ENCODE peak calls at places on chromosomes 6 and 20, in six cellular contexts. X is cardiac fibroblast; B is iPS DF 19.7; Y is stimulated activated CD4-positive, alpha-beta T cell treated with anti-CD3 and anti-CD28 coated beads, Interleukin-2, amount 100 ng/mL, for 48 hours; Z is activated CD8-positive, alpha-beta memory T cell treated with anti-CD3 and anti-CD28 coated beads for 1 hour; T is non-pigmented ciliary epithelial cell. P is an unnamed sample.

GRCh38 chr6:3617192-3617631 is 134.3 kb downstream of the PXDC1 start:
- DNase-seq in X (no peak), B (no peak), T (no peak), Y (no peak), Z (no peak), P (no peak)

GRCh38 chr6:119676230-119676629 is 326.7 kb upstream of the MAN1A1 start:
- DNase-seq in Y (no peak), X (no peak), Z (no peak), B (no peak), T (no peak), P (no peak)

GRCh38 chr6:66937180-66937579 is 1230.2 kb upstream of the EYS start:
- DNase-seq in Y (no peak), X (no peak), Z (no peak), B (no peak), T (no peak), P (no peak)

GRCh38 chr6:144405173-144405572 is 120.0 kb downstream of the UTRN start:
- DNase-seq in T (no peak), Y (no peak), B (no peak), Z (no peak), X (peak; percentile 81), P (no peak)

GRCh38 chr20:57615472-57615855 is 4.8 kb downstream of the ZBP1 start:
- DNase-seq in Y (no peak), Z (no peak), B (no peak), T (no peak), X (no peak), P (no peak)

GRCh38 chr6:19472850-19473249 is 364.3 kb upstream of the ID4 start:
- DNase-seq in T (no peak), B (no peak), X (peak; percentile 17), Y (no peak), Z (no peak), P (no peak)

GRCh38 chr6:1378224-1379025 is 11.0 kb upstream of the FOXF2 start:
- DNase-seq in Y (no peak), T (no peak), X (no peak), Z (no peak), B (no peak), P (no peak)

GRCh38 chr6:13711384-13711725 is 280 bp downstream of the RANBP9 start:
- DNase-seq in X (no peak), B (no peak), Y (no peak), T (no peak), Z (no peak), P (no peak)

GRCh38 chr6:33081098-33081824 is 5.5 kb downstream of the HLA-DPB1 start:
- DNase-seq in T (no peak), Z (no peak), X (no peak), B (no peak), Y (no peak), P (no peak)

GRCh38 chr20:25490656-25491445 is 83.4 kb downstream of the GINS1 start:
- DNase-seq in X (no peak), B (no peak), T (no peak), Y (no peak), Z (no peak), P (no peak)

GRCh38 chr6:167559675-167560479 is 235.0 kb downstream of the TTLL2 start:
- DNase-seq in Y (no peak), Z (no peak), X (no peak), T (no peak), B (no peak), P (no peak)

GRCh38 chr20:38215789-38216182 is 44.7 kb downstream of the KIAA1755 start:
- DNase-seq in Y (no peak), B (no peak), Z (no peak), X (no peak), T (no peak), P (no peak)

GRCh38 chr6:53338304-53338703 is 10.4 kb downstream of the ELOVL5 start:
- DNase-seq in Z (no peak), B (no peak), X (no peak), T (no peak), Y (no peak), P (no peak)

GRCh38 chr20:16104783-16105182 is 468.5 kb downstream of the KIF16B start:
- DNase-seq in Z (no peak), B (no peak), T (no peak), Y (no peak), X (no peak), P (no peak)

GRCh38 chr6:106751501-106752252 is 122.3 kb downstream of the QRSL1 start:
- DNase-seq in Y (no peak), T (no peak), B (no peak), Z (no peak), X (no peak), P (no peak)

GRCh38 chr6:21946298-21946783 is 350.5 kb downstream of the PRL start:
- DNase-seq in Z (no peak), T (peak; percentile 94), B (no peak), X (peak; percentile 97), Y (no peak), P (no peak)

GRCh38 chr6:69311888-69312287 is 484.9 kb downstream of the LMBRD1 start:
- DNase-seq in Z (no peak), X (no peak), Y (no peak), B (no peak), T (no peak), P (no peak)

GRCh38 chr20:50312682-50313187 is 122.1 kb downstream of the CEBPB start:
- DNase-seq in Z (no peak), Y (no peak), X (peak; percentile 63), T (no peak), B (no peak), P (no peak)

GRCh38 chr6:156645106-156645505 is 132.1 kb upstream of the ARID1B start:
- DNase-seq in X (no peak), Y (no peak), B (no peak), T (no peak), Z (no peak), P (no peak)

GRCh38 chr6:9140181-9140580 is 704.8 kb upstream of the SLC35B3 start:
- DNase-seq in T (no peak), Y (no peak), B (no peak), Z (no peak), X (no peak), P (no peak)

GRCh38 chr6:84645563-84646266 is 118.7 kb downstream of the TBX18 start:
- DNase-seq in Y (no peak), Z (no peak), T (no peak), B (no peak), X (peak; percentile 79), P (no peak)

GRCh38 chr6:150641398-150642139 is 41.9 kb downstream of the PLEKHG1 start:
- DNase-seq in X (no peak), B (no peak), T (no peak), Y (no peak), Z (no peak), P (no peak)

GRCh38 chr20:50237349-50237748 is 46.7 kb downstream of the CEBPB start:
- DNase-seq in B (no peak), T (no peak), X (no peak), Y (no peak), Z (no peak), P (no peak)

GRCh38 chr6:40146902-40147301 is 212.6 kb upstream of the MOCS1 start:
- DNase-seq in T (no peak), Y (no peak), Z (no peak), X (no peak), B (no peak), P (no peak)

GRCh38 chr6:48765352-48765961 is 654.5 kb upstream of the PTCHD4 start:
- DNase-seq in X (peak; percentile 83), T (no peak), Z (no peak), B (peak; percentile 7), Y (no peak), P (no peak)

GRCh38 chr6:65538644-65539043 is 168.4 kb downstream of the EYS start:
- DNase-seq in Y (no peak), T (no peak), B (no peak), Z (no peak), X (no peak), P (no peak)

GRCh38 chr6:154468760-154469159 is 41.7 kb downstream of the CNKSR3 start:
- DNase-seq in T (no peak), Y (no peak), B (no peak), Z (no peak), X (no peak), P (no peak)

GRCh38 chr20:50396623-50397022 is 113.6 kb upstream of the PTPN1 start:
- DNase-seq in T (no peak), B (no peak), X (no peak), Z (no peak), Y (no peak), P (no peak)

GRCh38 chr6:138219398-138219797 is 1.1 kb upstream of the PBOV1 start:
- DNase-seq in B (no peak), X (no peak), Z (no peak), T (no peak), Y (no peak), P (no peak)